ENCODE peak calls at places on chromosomes 1 and 21, in seven cellular contexts. U is testis, M is AG04450, K is tibial nerve, Q is progenitor cell of endocrine pancreas, C is bronchial epithelial cell, G is left lung. L is an unnamed sample.

GRCh38 chr1:26831059-26831458 is 4.6 kb downstream of the ZDHHC18 start:
- DNase-seq in U (no peak), M (no peak), K (no peak), Q (no peak), C (no peak), G (no peak), L (no peak)

GRCh38 chr1:182120411-182121258 is 59.1 kb upstream of the ZNF648 start:
- DNase-seq in U (peak), M (no peak), K (peak), Q (no peak), C (peak), G (no peak), L (peak)

GRCh38 chr1:31221072-31221471 is 18.6 kb downstream of the NKAIN1 start:
- DNase-seq in U (no peak), M (no peak), K (no peak), Q (no peak), C (peak), G (no peak), L (no peak)

GRCh38 chr1:224873645-224874369 is 55.7 kb upstream of the DNAH14 start:
- DNase-seq in U (no peak), M (no peak), K (no peak), Q (no peak), C (peak), G (no peak), L (peak)

GRCh38 chr21:38987551-38988210 is 182.0 kb downstream of the ETS2 start:
- DNase-seq in U (peak), M (no peak), K (no peak), Q (no peak), C (no peak), G (no peak), L (no peak)

GRCh38 chr1:37817481-37817880 is 9.5 kb upstream of the YRDC start:
- DNase-seq in U (peak), M (no peak), K (no peak), Q (no peak), C (peak), G (no peak), L (no peak)

GRCh38 chr1:54227091-54227602 is 27.2 kb downstream of the MRPL37 start:
- DNase-seq in U (peak), M (no peak), K (no peak), Q (no peak), C (no peak), G (peak), L (peak)

GRCh38 chr1:43932786-43933385 is 715 bp upstream of the ARTN start:
- DNase-seq in U (no peak), M (no peak), K (no peak), Q (no peak), C (peak), G (no peak), L (peak)

GRCh38 chr1:167304165-167304564 is 83.5 kb downstream of the POU2F1 start:
- DNase-seq in U (no peak), M (no peak), K (no peak), Q (no peak), C (no peak), G (no peak), L (no peak)
- TF ChIP-seq CTCF in U (no peak), M (no peak), K (no peak), Q (no peak), C (no peak), G (no peak), L (no peak)

DNA sequence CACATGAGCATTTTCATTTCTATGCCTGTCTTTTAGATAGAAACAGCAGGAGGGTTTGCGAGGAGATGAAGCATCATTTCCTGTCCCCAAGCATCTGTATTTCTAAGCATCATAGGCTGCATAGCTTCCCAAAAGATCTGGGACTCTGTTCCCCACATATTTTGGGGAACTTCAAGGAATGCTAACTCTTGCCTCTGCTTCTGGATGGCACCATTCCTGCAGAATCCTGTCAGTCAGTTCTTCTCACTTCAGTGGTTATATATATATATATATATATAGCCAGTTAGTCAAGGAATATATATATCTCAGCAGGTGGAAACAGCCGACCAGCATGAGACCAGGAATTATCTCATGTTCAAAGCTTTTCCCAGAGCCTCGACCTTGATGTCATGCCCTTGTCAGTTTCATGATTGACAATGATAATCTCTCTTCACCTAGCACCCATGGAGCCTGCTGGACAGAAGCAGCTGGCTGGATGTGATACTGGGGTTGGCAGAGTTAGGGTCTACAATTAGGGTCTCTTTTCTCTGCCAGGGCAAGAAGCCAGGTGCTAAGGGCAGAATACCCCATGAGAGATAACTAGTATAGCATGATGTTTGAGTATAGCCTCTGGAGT is 2.4 kb downstream of the PFKFB2 start:
- DNase-seq in U (no peak), M (no peak), K (no peak), Q (no peak), C (no peak), G (no peak), L (no peak)
- TF ChIP-seq CTCF in U (no peak), M (no peak), K (no peak), Q (no peak), C (no peak), G (no peak), L (no peak)

GRCh38 chr1:115330480-115331013 is 7.5 kb downstream of the NGF start:
- DNase-seq in U (peak), M (peak), K (no peak), Q (no peak), C (peak), G (no peak), L (peak)
- TF ChIP-seq CTCF in U (no peak), M (peak), K (peak), Q (no peak), C (peak), G (no peak), L (no peak)

DNA sequence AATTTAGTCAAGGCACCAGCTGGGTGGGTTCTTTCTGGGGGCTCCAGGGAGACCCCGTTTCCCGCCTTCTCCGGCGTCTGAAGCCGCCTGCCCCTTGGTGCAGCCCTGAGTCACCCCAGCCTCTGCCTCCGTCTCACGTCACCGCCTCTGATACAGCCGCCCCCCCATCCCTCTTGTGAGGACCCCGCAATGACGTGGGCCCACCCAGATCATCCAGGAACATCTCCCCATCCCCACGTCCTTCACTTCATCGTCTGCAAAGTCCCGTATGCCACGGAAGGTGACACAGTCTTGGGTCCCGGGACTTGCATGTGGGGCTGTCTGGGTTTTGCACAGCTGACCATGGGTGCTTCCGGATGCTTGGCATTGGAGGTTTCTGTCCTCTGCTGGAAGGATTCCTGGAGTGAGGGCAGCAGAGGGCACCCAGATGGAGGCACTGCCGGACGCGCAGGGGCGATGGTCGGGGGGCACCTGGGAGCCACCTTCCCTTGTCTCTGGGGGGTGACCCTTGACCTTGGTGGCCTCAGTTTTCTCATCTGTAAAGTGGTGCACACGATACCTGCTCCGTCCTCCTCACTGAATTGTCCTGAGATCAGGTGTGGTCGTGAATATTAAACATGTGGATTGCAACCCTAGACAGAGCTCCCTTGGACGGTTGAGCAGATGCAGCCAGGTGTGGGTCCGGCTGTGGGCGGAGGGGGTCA is 58.8 kb downstream of the PRKCZ start:
- DNase-seq in U (no peak), M (no peak), K (no peak), Q (no peak), C (no peak), G (no peak), L (no peak)
- TF ChIP-seq CTCF in U (no peak), M (no peak), K (no peak), Q (no peak), C (no peak), G (no peak), L (no peak)

GRCh38 chr1:32886828-32887414 is 630 bp downstream of the HPCA start:
- DNase-seq in U (no peak), M (no peak), K (no peak), Q (no peak), C (no peak), G (no peak), L (no peak)
- TF ChIP-seq CTCF in U (no peak), M (no peak), K (no peak), Q (no peak), C (no peak), G (no peak), L (no peak)

DNA sequence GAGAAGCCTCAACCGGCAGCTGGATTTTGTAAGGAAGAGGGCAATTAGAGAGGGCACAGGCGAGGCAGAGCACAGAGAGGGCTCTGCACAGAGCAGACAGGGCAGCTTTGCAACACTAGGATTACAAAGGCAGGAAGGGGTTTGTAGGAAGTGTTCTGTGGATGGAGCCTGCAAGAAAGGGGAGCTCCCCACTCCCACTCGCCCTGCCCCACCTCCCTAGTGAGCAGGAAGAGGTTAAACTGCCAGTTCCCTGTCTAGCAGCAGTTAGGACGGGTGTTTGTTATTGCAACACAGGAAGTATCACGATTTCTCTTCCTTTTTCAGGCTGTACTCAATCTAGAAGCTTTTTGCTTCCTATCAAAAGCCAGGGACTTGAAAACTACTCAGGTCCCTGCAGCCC is 63.3 kb upstream of the LRRC8D start:
- DNase-seq in U (no peak), M (no peak), K (no peak), Q (no peak), C (no peak), G (peak), L (no peak)
- TF ChIP-seq CTCF in U (no peak), M (no peak), K (no peak), Q (no peak), C (no peak), G (no peak), L (no peak)

GRCh38 chr1:156864796-156865195 is 4.1 kb downstream of the NTRK1 start:
- DNase-seq in U (no peak), M (no peak), K (no peak), Q (no peak), C (no peak), G (no peak), L (no peak)
- TF ChIP-seq CTCF in U (no peak), M (no peak), K (no peak), Q (no peak), C (no peak), G (no peak), L (no peak)